ENCODE peak calls at places on chromosomes 13 and 19, in nine cellular contexts. L, D, K, A, M, E, V, O and S are unnamed samples.

GRCh38 chr13:26575244-26575643 is 17.8 kb downstream of the WASF3 start:
- DNase-seq in L (no peak), V (no peak), E (no peak), A (no peak), M (no peak), D (no peak), O (no peak), K (no peak), S (no peak)

GRCh38 chr13:111969551-111970135 is 97.3 kb upstream of the SOX1 start:
- DNase-seq in K (peak), A (no peak), V (no peak), D (no peak), O (no peak), E (no peak), L (no peak), M (no peak), S (no peak)

GRCh38 chr13:62333466-62333865 is 917.8 kb upstream of the PCDH20 start:
- DNase-seq in K (peak), M (no peak), A (no peak), O (no peak), V (no peak), E (no peak), D (no peak), L (no peak), S (no peak)

GRCh38 chr19:35037716-35038622 is 3.6 kb upstream of the HPN start:
- DNase-seq in K (no peak), L (no peak), O (no peak), E (no peak), D (no peak), A (peak), M (peak), V (peak), S (no peak)

GRCh38 chr13:29676535-29676934 is 81.0 kb upstream of the SLC7A1 start:
- DNase-seq in M (no peak), V (no peak), D (no peak), K (no peak), E (peak), O (no peak), L (no peak), A (no peak), S (peak)

GRCh38 chr19:44796701-44797115 is 12.2 kb upstream of the BCAM start:
- DNase-seq in V (no peak), A (peak), K (no peak), O (no peak), L (peak), D (peak), M (no peak), E (no peak), S (peak)

GRCh38 chr13:52849727-52850395 is 1.4 kb upstream of the PCDH8 start:
- DNase-seq in E (no peak), L (peak), O (no peak), A (no peak), V (no peak), K (no peak), M (peak), D (peak), S (peak)

GRCh38 chr13:25286308-25286968 is 850 bp downstream of the MTMR6 start:
- DNase-seq in D (no peak), V (peak), K (no peak), L (no peak), A (peak), O (peak), M (peak), E (peak), S (peak)

GRCh38 chr19:1276620-1277007 is 1.3 kb downstream of the FAM174C start:
- DNase-seq in O (no peak), M (no peak), A (no peak), D (no peak), V (no peak), E (no peak), K (no peak), L (peak), S (no peak)

GRCh38 chr13:99473515-99473914 is 27.8 kb upstream of the TM9SF2 start:
- DNase-seq in L (no peak), D (no peak), M (no peak), V (no peak), A (peak), E (no peak), O (no peak), K (no peak), S (no peak)

GRCh38 chr13:102401305-102401704 is 543 bp downstream of the FGF14 start:
- DNase-seq in O (no peak), M (peak), V (no peak), D (no peak), E (no peak), L (no peak), A (no peak), K (no peak), S (no peak)

GRCh38 chr19:49469828-49470614 is 4.0 kb upstream of the FLT3LG start:
- DNase-seq in O (peak), V (no peak), L (no peak), K (no peak), M (no peak), D (peak), E (no peak), A (no peak), S (no peak)

GRCh38 chr19:41784337-41785239 is 11.8 kb upstream of the CEACAM3 start:
- DNase-seq in E (no peak), A (no peak), M (no peak), O (no peak), L (no peak), D (no peak), K (peak), V (no peak), S (no peak)

GRCh38 chr19:49442354-49442753 is 1.0 kb upstream of the SLC17A7 start:
- DNase-seq in D (no peak), E (no peak), O (no peak), V (no peak), M (peak), K (peak), L (no peak), A (no peak), S (no peak)

GRCh38 chr19:1221141-1221903 is 15.7 kb downstream of the STK11 start:
- DNase-seq in K (no peak), D (no peak), O (no peak), V (peak), L (no peak), E (no peak), M (peak), A (peak), S (no peak)

GRCh38 chr19:22286151-22286810 is at the start of gene ZNF729:
- DNase-seq in D (no peak), M (no peak), E (no peak), O (no peak), A (no peak), K (no peak), L (no peak), V (no peak), S (no peak)

GRCh38 chr13:30978981-30979956 is 46.8 kb downstream of the TEX26 start:
- DNase-seq in O (peak), L (peak), M (peak), K (no peak), D (peak), A (peak), V (no peak), E (no peak), S (peak)

GRCh38 chr13:35499131-35500051 is 22.9 kb upstream of the MAB21L1 start:
- DNase-seq in E (peak), K (no peak), A (no peak), V (no peak), M (peak), O (no peak), L (peak), D (no peak), S (no peak)

GRCh38 chr19:16400911-16401675 is 70.7 kb downstream of the EPS15L1 start:
- DNase-seq in D (no peak), V (peak), A (no peak), O (no peak), E (no peak), K (peak), M (peak), L (no peak), S (no peak)

GRCh38 chr19:14433454-14434156 is 499 bp downstream of the PKN1 start:
- DNase-seq in O (peak), M (peak), D (no peak), E (peak), V (peak), K (no peak), L (peak), A (no peak), S (no peak)

GRCh38 chr19:5691205-5691929 is 1.3 kb downstream of the RPL36 start:
- DNase-seq in L (peak), O (peak), E (peak), A (peak), V (peak), K (peak), D (peak), M (peak), S (peak)

GRCh38 chr13:75384881-75385707 is 96.9 kb downstream of the TBC1D4 start:
- DNase-seq in A (no peak), M (no peak), O (no peak), L (peak), V (no peak), K (no peak), D (no peak), E (no peak), S (no peak)

GRCh38 chr13:20053016-20053415 is 94.5 kb downstream of the ZMYM2 start:
- DNase-seq in D (no peak), A (no peak), E (no peak), V (no peak), L (no peak), M (no peak), K (no peak), O (no peak), S (no peak)

GRCh38 chr19:29107831-29108230 is 105.1 kb downstream of the UQCRFS1 start:
- DNase-seq in A (no peak), L (no peak), O (no peak), D (no peak), E (no peak), M (no peak), K (no peak), V (no peak), S (no peak)

GRCh38 chr13:22114630-22115311 is 443.9 kb downstream of the FGF9 start:
- DNase-seq in K (no peak), A (no peak), L (no peak), O (peak), M (no peak), V (no peak), E (no peak), D (no peak), S (no peak)